ENCODE peak calls at places on chromosomes 16 and 17, in seven cellular contexts. H is lung; M is HepG2; T is esophagus muscularis mucosa; O is uterus; N is CD8-positive, alpha-beta T cell; Z is tibial nerve. I is an unnamed sample. For H3K27me3 and H3K9me3, the result is how much of the 10 kb centered on the place peaks cover.

GRCh38 chr17:61221597-61222471 is 177.8 kb upstream of the TBX2 start:
- DNase-seq in O (no peak), N (no peak), H (no peak), M (no peak), Z (no peak), T (no peak), I (no peak)

GRCh38 chr16:1907226-1907849 is 10.9 kb downstream of the HS3ST6 start:
- DNase-seq in H (no peak), M (no peak), N (no peak), T (no peak), O (no peak), Z (no peak), I (no peak)

GRCh38 chr16:77585379-77585778 is 136.9 kb upstream of the NUDT7 start:
- DNase-seq in O (no peak), T (no peak), M (no peak), N (no peak), H (no peak), Z (no peak), I (no peak)

GRCh38 chr16:77882359-77882758 is 94.0 kb downstream of the VAT1L start:
- DNase-seq in H (no peak), O (no peak), T (no peak), M (no peak), N (no peak), Z (no peak), I (no peak)

GRCh38 chr16:54651851-54652770 is 278.6 kb upstream of the IRX5 start:
- DNase-seq in M (no peak), H (peak), T (no peak), O (no peak), Z (no peak), N (no peak), I (no peak)

GRCh38 chr17:50863221-50863843 is 2.8 kb downstream of the TOB1 start:
- DNase-seq in N (peak), T (peak), H (peak), O (no peak), M (peak), Z (peak), I (no peak)

GRCh38 chr17:39225974-39226683 is 384 bp upstream of the STAC2 start:
- DNase-seq in Z (peak), O (peak), N (peak), H (no peak), T (no peak), M (no peak), I (no peak)

GRCh38 chr17:68953340-68953997 is 1.7 kb downstream of the ABCA8 start:
- DNase-seq in M (no peak), H (no peak), N (no peak), T (no peak), O (no peak), Z (no peak), I (no peak)

GRCh38 chr16:1567988-1568387 is 34.5 kb downstream of the TMEM204 start:
- DNase-seq in T (no peak), Z (no peak), M (no peak), O (no peak), N (no peak), H (no peak), I (no peak)

GRCh38 chr16:14354561-14355351 is 275.3 kb downstream of the PARN start:
- DNase-seq in N (no peak), O (no peak), T (no peak), H (no peak), M (no peak), Z (no peak), I (no peak)

GRCh38 chr17:77718669-77718961 is 239.9 kb upstream of the TNRC6C start:
- DNase-seq in Z (no peak), H (no peak), M (no peak), T (no peak), O (no peak), N (no peak), I (no peak)

GRCh38 chr17:75693500-75694481 is 26.7 kb downstream of the SAP30BP start:
- DNase-seq in M (no peak), Z (peak), T (peak), H (peak), O (peak), N (no peak), I (peak)

GRCh38 chr16:17286443-17286842 is 184.3 kb downstream of the XYLT1 start:
- DNase-seq in T (no peak), M (no peak), O (no peak), H (no peak), N (no peak), Z (no peak), I (no peak)

GRCh38 chr16:54939537-54940278 is 9.0 kb downstream of the IRX5 start:
- DNase-seq in H (no peak), O (no peak), Z (no peak), T (peak), M (no peak), N (no peak), I (peak)

GRCh38 chr17:67779098-67779672 is 46.1 kb upstream of the BPTF start:
- DNase-seq in O (peak), Z (peak), N (peak), H (peak), M (peak), T (no peak), I (no peak)

GRCh38 chr17:77475012-77475976 is 334.5 kb downstream of the SEC14L1 start:
- DNase-seq in T (no peak), M (no peak), O (peak), N (peak), Z (no peak), H (no peak), I (no peak)

GRCh38 chr16:87461466-87461975 is 31.3 kb downstream of the ZCCHC14 start:
- DNase-seq in M (peak), T (peak), N (no peak), Z (peak), O (peak), H (peak), I (peak)

GRCh38 chr16:62256406-62256805 is 220.2 kb upstream of the CDH8 start:
- DNase-seq in H (no peak), N (no peak), M (no peak), Z (no peak), O (no peak), T (no peak), I (no peak)

GRCh38 chr16:27204232-27204915 is 1.0 kb downstream of the KDM8 start:
- DNase-seq in T (no peak), Z (no peak), O (no peak), H (no peak), M (no peak), N (no peak), I (no peak)

GRCh38 chr17:20121359-20122235 is 112.4 kb downstream of the SPECC1 start:
- DNase-seq in M (peak), T (no peak), O (peak), N (peak), Z (peak), H (peak), I (no peak)

GRCh38 chr16:69711115-69711740 is 15.1 kb downstream of the NQO1 start:
- DNase-seq in T (peak), O (peak), H (peak), Z (no peak), N (no peak), M (no peak), I (peak)

GRCh38 chr16:17369441-17369951 is 101.3 kb downstream of the XYLT1 start:
- DNase-seq in T (no peak), H (peak), M (no peak), N (peak), O (no peak), Z (peak), I (no peak)

GRCh38 chr17:48722924-48723554 is at the start of gene PRAC2:
- DNase-seq in H (no peak), M (no peak), Z (no peak), N (no peak), O (no peak), T (no peak), I (no peak)

GRCh38 chr17:48725005-48725293 is 2.0 kb downstream of the PRAC2 start:
- DNase-seq in M (no peak), O (no peak), Z (no peak), T (no peak), N (no peak), H (no peak), I (no peak)

GRCh38 chr17:48724241-48725004 is 1.4 kb downstream of the PRAC2 start:
- DNase-seq in M (peak), O (peak), H (peak), Z (peak), N (peak), T (peak), I (peak)

GRCh38 chr17:48722201-48722907 is at the start of gene PRAC1:
- DNase-seq in H (no peak), O (no peak), N (no peak), Z (no peak), T (no peak), M (no peak), I (no peak)

GRCh38 chr17:48723555-48724239 is 712 bp downstream of the PRAC2 start:
- DNase-seq in N (no peak), T (no peak), H (no peak), Z (no peak), M (no peak), O (no peak), I (no peak)
- H3K27me3 ChIP-seq in N (half or more), T (half or more), H (under half), Z (half or more), M (under half), O (half or more), I (half or more)

GRCh38 chr16:5034167-5034523 is 410 bp upstream of the NAGPA start:
- DNase-seq in O (no peak), T (no peak), N (no peak), Z (no peak), M (no peak), H (no peak), I (no peak)
- H3K9me3 ChIP-seq in O (under half), T (under half), N (under half), Z (under half), M (under half), H (under half), I (under half)

DNA sequence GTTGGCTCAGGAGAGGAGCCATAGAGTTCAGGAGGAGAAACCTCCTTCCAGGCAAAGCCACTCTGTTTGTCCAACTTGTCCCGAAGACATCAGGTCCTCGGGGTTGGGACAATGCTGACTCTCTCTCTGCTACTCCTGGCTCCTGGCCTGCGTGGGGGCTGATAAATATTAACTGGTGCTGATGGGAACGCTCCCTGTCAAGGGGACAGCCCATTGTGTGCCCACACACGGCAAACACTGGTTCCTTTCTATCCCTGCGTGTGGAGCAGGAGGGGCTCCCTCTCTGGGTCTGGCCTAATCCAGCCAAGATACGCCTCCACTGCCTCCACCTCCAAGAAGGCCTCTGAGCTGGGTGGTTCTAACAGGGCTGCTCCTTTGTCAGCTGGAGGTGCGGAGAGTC is 4.4 kb downstream of the KIF19 start:
- DNase-seq in H (no peak), T (no peak), N (no peak), Z (no peak), O (no peak), M (no peak), I (no peak)
- H3K27ac ChIP-seq in H (no peak), T (no peak), N (no peak), Z (peak), O (no peak), M (no peak), I (no peak)

DNA sequence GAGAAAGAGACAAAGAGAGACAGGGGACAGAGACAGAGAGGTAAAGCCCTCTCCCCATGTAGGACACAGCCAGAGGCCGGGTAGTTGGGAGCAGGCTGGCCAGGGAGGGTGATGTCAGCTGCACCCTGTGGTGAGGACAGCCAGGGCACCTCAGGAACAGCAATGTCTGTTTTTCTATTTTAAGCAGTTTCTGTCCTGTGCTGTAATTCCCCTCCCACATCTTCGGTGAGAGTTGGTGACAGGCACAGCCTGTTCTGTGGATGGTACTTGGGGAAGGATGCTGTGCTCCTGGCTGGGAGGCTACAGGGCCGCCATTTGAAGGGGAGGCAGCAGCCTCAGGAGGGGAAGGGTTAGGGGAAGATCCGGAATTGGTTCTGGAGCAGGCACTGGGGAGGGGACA is 163.5 kb downstream of the SDK2 start:
- DNase-seq in H (no peak), Z (no peak), N (no peak), M (no peak), T (no peak), O (no peak), I (no peak)
- H3K27me3 ChIP-seq in H (under half), Z (under half), N (under half), M (under half), T (under half), O (under half), I (under half)

DNA sequence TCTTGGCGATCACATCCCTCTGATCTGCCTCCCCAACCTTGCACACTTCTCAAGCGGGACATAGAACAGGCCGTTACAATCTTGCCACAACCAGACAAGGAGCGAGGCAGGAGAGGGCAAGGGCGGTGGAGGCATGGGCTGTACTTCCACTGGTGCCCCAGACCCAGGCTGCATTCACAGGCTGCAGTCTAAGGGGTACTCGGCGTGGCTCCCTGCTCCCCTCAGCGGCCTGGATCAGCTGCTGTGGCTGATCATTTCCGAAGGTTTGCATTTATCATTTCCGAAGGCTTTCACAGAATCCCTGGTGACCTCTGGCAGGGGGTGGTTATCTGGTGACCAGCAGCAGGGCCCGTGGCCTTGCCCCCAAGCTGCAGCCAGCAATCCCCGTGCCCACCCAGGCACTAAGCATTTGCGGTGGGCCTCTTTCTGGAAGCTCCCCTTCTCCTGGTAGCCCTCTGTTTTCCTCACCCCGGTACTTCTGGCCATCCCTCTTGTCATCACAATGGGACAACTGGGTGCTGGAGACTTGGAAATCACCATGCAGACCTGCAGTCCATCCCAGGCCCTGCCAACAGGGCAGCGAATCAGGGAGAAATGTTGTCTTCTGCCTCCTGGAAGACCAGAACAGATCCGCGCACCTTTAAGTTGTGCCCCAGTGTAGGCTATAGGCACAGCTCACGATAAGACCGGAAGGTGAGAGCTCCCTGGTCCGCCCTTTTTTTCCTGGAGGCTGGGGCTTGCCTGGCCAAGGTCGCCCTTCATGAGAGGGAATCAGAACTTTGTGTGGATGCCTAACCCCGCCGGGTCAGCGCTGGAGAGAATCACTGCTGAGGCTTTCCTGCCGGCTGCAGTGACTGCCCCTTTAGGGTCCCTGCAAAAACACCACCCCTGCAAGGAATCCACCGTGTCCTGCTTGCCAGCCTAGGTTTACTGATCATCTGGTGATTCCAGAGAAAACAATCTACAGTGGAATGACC is 1739.1 kb downstream of the TP53TG3F start:
- DNase-seq in H (no peak), Z (peak), T (peak), O (no peak), M (no peak), N (no peak), I (no peak)
- H3K9me3 ChIP-seq in H (under half), Z (under half), T (under half), O (under half), M (half or more), N (under half), I (under half)

GRCh38 chr17:7884581-7885356 is 3.8 kb upstream of the CHD3 start:
- DNase-seq in T (no peak), Z (no peak), M (no peak), N (peak), O (peak), H (no peak), I (peak)

GRCh38 chr17:7882629-7883028 is 6.0 kb upstream of the CHD3 start:
- DNase-seq in H (no peak), O (no peak), T (no peak), Z (no peak), N (no peak), M (no peak), I (no peak)

GRCh38 chr17:7882068-7882467 is 6.5 kb upstream of the CHD3 start:
- DNase-seq in T (no peak), N (no peak), O (no peak), M (no peak), H (no peak), Z (no peak), I (peak)

GRCh38 chr17:7885357-7886226 is 3.0 kb upstream of the CHD3 start:
- DNase-seq in H (peak), Z (peak), M (no peak), O (peak), N (peak), T (no peak), I (peak)

DNA sequence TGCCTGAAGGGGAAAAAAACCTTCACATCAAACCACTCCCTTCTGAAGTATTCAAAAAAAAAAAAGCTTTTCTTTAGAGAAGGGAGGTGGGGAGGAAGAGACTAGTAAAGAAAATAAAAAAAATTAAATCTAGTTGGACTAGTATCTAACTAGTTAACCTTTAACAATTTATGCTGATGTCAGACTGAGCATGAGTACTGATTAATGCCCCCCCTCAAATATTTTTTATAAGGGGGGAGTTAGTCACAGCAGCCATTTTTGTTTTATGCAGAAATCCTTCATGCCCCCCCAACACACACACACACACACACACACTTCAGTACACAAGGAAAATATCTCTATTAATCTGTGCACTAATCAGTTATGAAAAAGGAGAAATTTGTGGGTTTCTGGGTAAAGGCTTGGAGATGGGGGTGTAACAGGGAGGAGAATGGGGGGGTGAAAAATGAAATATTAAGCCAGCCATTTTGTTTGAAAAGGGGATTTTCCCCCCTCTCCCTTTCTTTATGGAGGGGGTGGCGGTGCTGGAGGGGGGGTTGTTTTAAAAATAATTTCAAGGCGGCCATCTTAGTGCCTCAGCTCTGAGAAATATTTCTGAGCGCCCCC is 4.7 kb upstream of the CHD3 start:
- DNase-seq in Z (no peak), O (no peak), H (no peak), N (peak), M (no peak), T (no peak), I (no peak)
- H3K27ac ChIP-seq in Z (peak), O (peak), H (no peak), N (no peak), M (no peak), T (peak), I (peak)

I was measured in suprapubic skin.